ENCODE peak calls at places on chromosomes 4 and X, in five cellular contexts. S is IMR-90, Y is GM12878, E is A549, H is K562. K is an unnamed sample.

GRCh38 chr4:83238849-83239248 is 45.7 kb downstream of the COQ2 start:
- DNase-seq in E (no peak), S (no peak), H (no peak), Y (no peak), K (no peak)

GRCh38 chr4:88660446-88661294 is 37.0 kb downstream of the NAP1L5 start:
- DNase-seq in S (peak), Y (no peak), H (no peak), E (peak), K (no peak)

GRCh38 chr4:6087669-6088068 is 69.4 kb upstream of the C4orf50 start:
- DNase-seq in Y (no peak), S (peak), E (peak), H (peak), K (peak)

GRCh38 chr4:35793766-35794165 is 450.5 kb downstream of the ARAP2 start:
- DNase-seq in Y (no peak), E (no peak), H (no peak), S (no peak), K (no peak)

GRCh38 chr4:26220704-26221103 is 100.1 kb upstream of the RBPJ start:
- DNase-seq in E (no peak), S (peak), H (no peak), Y (no peak), K (no peak)

GRCh38 chrX:375181-376036 is 11.3 kb downstream of the PPP2R3B start:
- DNase-seq in H (no peak), S (no peak), E (no peak), Y (no peak), K (no peak)

GRCh38 chr4:169068423-169068822 is 58.4 kb upstream of the CBR4 start:
- DNase-seq in S (no peak), E (no peak), H (no peak), Y (no peak), K (no peak)

GRCh38 chr4:676871-677235 is 2.5 kb downstream of the MYL5 start:
- DNase-seq in S (no peak), Y (no peak), E (no peak), H (no peak), K (no peak)

DNA sequence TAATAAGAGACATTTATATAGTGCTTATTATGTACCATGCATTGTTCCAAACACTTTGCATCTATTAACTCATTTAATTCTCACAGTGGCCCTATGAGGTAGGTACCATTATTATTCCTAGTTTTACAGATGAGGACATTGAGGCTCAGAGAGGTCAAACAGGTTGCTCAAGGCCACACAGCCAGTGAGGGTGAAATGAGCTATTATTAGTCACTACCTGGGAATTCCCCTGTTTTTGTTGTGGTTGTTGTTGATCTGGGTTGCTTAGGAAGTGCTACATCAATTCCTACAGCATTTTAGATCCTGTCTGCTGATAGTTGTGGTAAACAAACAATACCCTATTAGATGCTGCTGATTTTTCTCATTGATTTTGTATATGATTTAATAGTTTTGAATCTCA is 41.2 kb downstream of the APLN start:
- DNase-seq in Y (no peak), E (no peak), H (no peak), S (no peak), K (no peak)
- TF ChIP-seq RCOR1 in Y (no peak), E (no peak), H (no peak), S (no peak), K (no peak)

DNA sequence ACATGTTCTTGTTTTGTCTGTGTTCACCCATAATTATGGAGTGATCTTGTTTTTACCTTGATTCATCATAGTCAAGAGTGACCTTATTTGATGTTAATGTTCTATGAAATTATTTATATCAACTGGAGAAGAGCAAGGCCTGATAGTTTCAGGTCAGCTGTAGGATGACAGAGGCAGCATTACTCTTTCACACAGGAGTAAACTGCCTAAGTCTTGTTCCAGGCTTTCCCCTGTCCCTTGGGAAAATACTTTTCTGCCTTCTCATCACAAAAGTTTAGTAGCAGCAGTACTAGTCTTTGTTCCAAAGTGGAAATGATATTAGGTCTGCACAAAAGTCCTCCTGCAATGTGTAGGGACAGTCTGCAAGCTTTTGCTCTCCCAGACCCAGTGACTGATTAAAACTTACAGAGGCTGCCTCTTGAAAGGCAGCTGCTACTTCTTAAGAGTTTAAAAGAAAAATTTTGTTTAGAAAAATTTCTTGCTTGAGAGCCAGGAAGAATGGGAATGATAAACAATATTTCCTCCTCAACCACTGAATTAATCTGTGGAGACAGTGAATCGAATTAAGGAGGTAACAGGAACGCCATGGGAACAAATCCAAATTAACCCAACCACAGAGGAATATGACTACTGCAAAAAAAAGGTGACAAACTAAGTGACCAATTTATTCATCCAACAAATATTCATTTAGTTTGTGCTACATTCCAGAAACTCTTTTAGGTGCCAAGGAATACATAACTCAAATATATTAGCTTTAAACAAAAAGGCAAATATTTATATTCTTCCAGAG is 991.4 kb upstream of the PABPC4L start:
- DNase-seq in S (peak), H (no peak), Y (no peak), E (no peak), K (no peak)
- TF ChIP-seq SMC3 in S (no peak), H (no peak), Y (no peak), E (no peak), K (no peak)

DNA sequence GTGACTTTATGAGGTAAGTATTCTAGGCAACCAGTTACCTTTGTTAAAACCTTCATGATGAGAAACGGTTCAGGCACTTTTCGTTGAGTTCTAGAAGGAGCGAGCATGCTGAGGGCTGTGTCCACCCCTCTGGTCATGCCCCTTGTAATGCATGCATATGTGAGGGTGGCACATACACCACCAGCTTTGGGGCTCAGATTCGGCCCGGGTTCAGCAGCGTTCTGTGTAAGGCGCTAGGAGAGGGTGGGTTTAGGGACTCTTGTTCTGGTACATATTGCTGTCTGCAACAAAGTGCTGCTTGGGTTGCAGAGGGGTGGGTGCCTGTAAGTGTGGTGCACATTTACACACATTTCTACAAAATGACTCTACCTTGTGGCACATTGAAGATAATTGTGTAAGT is 54.5 kb downstream of the NOP14 start:
- DNase-seq in S (no peak), E (no peak), Y (no peak), H (no peak), K (no peak)
- TF ChIP-seq RCOR1 in S (no peak), E (no peak), Y (no peak), H (no peak), K (no peak)

GRCh38 chr4:122914292-122914904 is 8.0 kb downstream of the NUDT6 start:
- DNase-seq in H (no peak), S (peak), Y (peak), E (peak), K (peak)
- TF ChIP-seq SMC3 in H (no peak), S (peak), Y (peak), E (peak), K (peak)

K was measured in SK-N-SH.